ENCODE peak calls at places on chromosomes 1 and 21, in six cellular contexts. J is RCC 7860, Q is SK-N-DZ, S is hippocampal formation, V is HL-60, C is foreskin melanocyte. B is an unnamed sample.

GRCh38 chr1:235642021-235642942 is 7.3 kb downstream of the GNG4 start:
- DNase-seq in J (no peak), Q (no peak), S (no peak), V (peak; percentile 54), C (no peak), B (no peak)

GRCh38 chr1:43934279-43934985 is 831 bp downstream of the ARTN start:
- DNase-seq in J (peak; percentile 59), Q (peak; percentile 83), S (peak; percentile 17), V (peak; percentile 78), C (no peak), B (no peak)

GRCh38 chr1:84086616-84087015 is 57.5 kb upstream of the PRKACB start:
- DNase-seq in J (no peak), Q (no peak), S (no peak), V (no peak), C (no peak), B (no peak)

GRCh38 chr1:167232801-167233200 is 12.1 kb downstream of the POU2F1 start:
- DNase-seq in J (no peak), Q (no peak), S (no peak), V (no peak), C (no peak), B (no peak)

GRCh38 chr1:46413596-46413985 is 19.5 kb downstream of the FAAH start:
- DNase-seq in J (no peak), Q (peak; percentile 48), S (no peak), V (peak; percentile 48), C (no peak), B (no peak)

GRCh38 chr1:236033336-236033735 is 31.6 kb downstream of the NID1 start:
- DNase-seq in J (no peak), Q (no peak), S (no peak), V (no peak), C (no peak), B (no peak)

GRCh38 chr21:26499475-26499874 is 73.6 kb downstream of the CYYR1 start:
- DNase-seq in J (no peak), Q (no peak), S (no peak), V (no peak), C (no peak), B (no peak)

GRCh38 chr21:30227633-30228404 is 11.9 kb upstream of the CLDN8 start:
- DNase-seq in J (peak; percentile 82), Q (no peak), S (peak; percentile 0), V (no peak), C (peak; percentile 99), B (no peak)

GRCh38 chr1:99652881-99653281 is 7.0 kb downstream of the PALMD start:
- DNase-seq in J (no peak), Q (no peak), S (no peak), V (no peak), C (peak; percentile 24), B (no peak)

GRCh38 chr1:114694540-114695310 is 621 bp downstream of the AMPD1 start:
- DNase-seq in J (no peak), Q (no peak), S (no peak), V (no peak), C (no peak), B (no peak)

GRCh38 chr1:20324704-20325406 is 34.2 kb downstream of the VWA5B1 start:
- DNase-seq in J (no peak), Q (no peak), S (no peak), V (no peak), C (no peak), B (no peak)

GRCh38 chr1:244236101-244236500 is 185.0 kb downstream of the ZBTB18 start:
- DNase-seq in J (no peak), Q (no peak), S (no peak), V (no peak), C (no peak), B (no peak)

GRCh38 chr1:17009706-17010105 is 2.0 kb downstream of the ATP13A2 start:
- DNase-seq in J (no peak), Q (no peak), S (no peak), V (peak; percentile 79), C (no peak), B (no peak)

GRCh38 chr1:51444534-51445192 is 74.4 kb downstream of the EPS15 start:
- DNase-seq in J (no peak), Q (no peak), S (no peak), V (no peak), C (no peak), B (no peak)

GRCh38 chr1:231196728-231197127 is 34.9 kb downstream of the TRIM67 start:
- DNase-seq in J (no peak), Q (no peak), S (no peak), V (no peak), C (no peak), B (no peak)

GRCh38 chr21:16059981-16060380 is 330.2 kb downstream of the USP25 start:
- DNase-seq in J (no peak), Q (no peak), S (no peak), V (no peak), C (no peak), B (no peak)

GRCh38 chr21:41612674-41613250 is 104.8 kb upstream of the TMPRSS2 start:
- DNase-seq in J (peak; percentile 53), Q (no peak), S (peak; percentile 69), V (no peak), C (peak; percentile 62), B (peak; percentile 93)

GRCh38 chr1:196861429-196861828 is 26.4 kb upstream of the CFHR4 start:
- DNase-seq in J (no peak), Q (no peak), S (no peak), V (no peak), C (peak; percentile 32), B (no peak)

GRCh38 chr1:161198206-161198876 is 513 bp downstream of the ADAMTS4 start:
- DNase-seq in J (no peak), Q (peak; percentile 62), S (no peak), V (no peak), C (peak; percentile 61), B (no peak)

GRCh38 chr21:15804247-15804985 is 74.6 kb downstream of the USP25 start:
- DNase-seq in J (no peak), Q (peak; percentile 1), S (peak; percentile 88), V (peak; percentile 13), C (peak; percentile 89), B (no peak)

GRCh38 chr1:113205980-113206766 is 133.2 kb downstream of the LRIG2 start:
- DNase-seq in J (no peak), Q (no peak), S (no peak), V (no peak), C (no peak), B (no peak)

GRCh38 chr1:10338047-10338446 is 60.8 kb upstream of the PGD start:
- DNase-seq in J (no peak), Q (no peak), S (peak; percentile 74), V (peak; percentile 40), C (peak; percentile 21), B (no peak)

GRCh38 chr21:45542242-45542666 is at the start of gene SLC19A1:
- DNase-seq in J (peak; percentile 18), Q (no peak), S (no peak), V (peak; percentile 56), C (peak; percentile 25), B (peak; percentile 71)

GRCh38 chr1:43414634-43415223 is 25.0 kb downstream of the SZT2 start:
- DNase-seq in J (peak; percentile 65), Q (peak; percentile 61), S (peak; percentile 9), V (peak; percentile 68), C (peak; percentile 15), B (no peak)

GRCh38 chr1:156804572-156805243 is 11.9 kb downstream of the SH2D2A start:
- DNase-seq in J (peak; percentile 72), Q (peak; percentile 71), S (peak; percentile 43), V (peak; percentile 39), C (no peak), B (no peak)

GRCh38 chr21:44489962-44490361 is 34.7 kb downstream of the LRRC3 start:
- DNase-seq in J (no peak), Q (no peak), S (no peak), V (no peak), C (no peak), B (no peak)

GRCh38 chr1:26996024-26996423 is 2.5 kb downstream of the TRNP1 start:
- DNase-seq in J (no peak), Q (no peak), S (no peak), V (no peak), C (no peak), B (no peak)

GRCh38 chr1:118827207-118827606 is 160.9 kb downstream of the TBX15 start:
- DNase-seq in J (no peak), Q (no peak), S (no peak), V (no peak), C (no peak), B (no peak)

GRCh38 chr1:207414606-207415108 is 39.5 kb upstream of the CR2 start:
- DNase-seq in J (no peak), Q (no peak), S (no peak), V (peak; percentile 86), C (no peak), B (no peak)

B was measured in suprapubic skin.